ENCODE peak calls at places on chromosomes 6 and 20, in eight cellular contexts. T is EH; L is HEK293T; J is smooth muscle cell of the brain vasculature; Q is NCI-H1417; A is NK-92 treated with Interleukin-12 subunit alpha and Interleukin-12 subunit beta, amount 100 ng/mL, for 24 hours; D is amniotic stem cell; X is fibroblast of the aortic adventitia. Z is an unnamed sample.

GRCh38 chr6:119280586-119281163 is 68.9 kb downstream of the MAN1A1 start:
- DNase-seq in T (no peak), L (no peak), J (no peak), Q (no peak), A (no peak), D (no peak), X (no peak), Z (no peak)

GRCh38 chr6:90135672-90136071 is 161.0 kb downstream of the BACH2 start:
- DNase-seq in T (peak), L (no peak), J (no peak), Q (no peak), A (no peak), D (no peak), X (peak), Z (no peak)

GRCh38 chr6:149108398-149109100 is 209.0 kb upstream of the TAB2 start:
- DNase-seq in T (no peak), L (no peak), J (no peak), Q (no peak), A (no peak), D (no peak), X (no peak), Z (no peak)

GRCh38 chr20:19889011-19889953 is 127.9 kb upstream of the NAA20 start:
- DNase-seq in T (peak), L (no peak), J (no peak), Q (no peak), A (no peak), D (no peak), X (peak), Z (peak)

GRCh38 chr6:108497883-108498282 is 62.8 kb upstream of the FOXO3 start:
- DNase-seq in T (peak), L (peak), J (peak), Q (peak), A (no peak), D (no peak), X (peak), Z (no peak)

GRCh38 chr20:52105045-52105572 is 86.5 kb downstream of the ZFP64 start:
- DNase-seq in T (peak), L (peak), J (no peak), Q (no peak), A (no peak), D (no peak), X (peak), Z (no peak)

GRCh38 chr20:62795023-62795761 is 1.1 kb upstream of the MRGBP start:
- DNase-seq in T (peak), L (peak), J (no peak), Q (peak), A (peak), D (no peak), X (peak), Z (peak)

GRCh38 chr6:27205375-27206278 is 41.9 kb upstream of the PRSS16 start:
- DNase-seq in T (no peak), L (no peak), J (no peak), Q (no peak), A (no peak), D (no peak), X (no peak), Z (no peak)

GRCh38 chr6:16440656-16441212 is 202.3 kb downstream of the GMPR start:
- DNase-seq in T (no peak), L (no peak), J (no peak), Q (no peak), A (no peak), D (no peak), X (no peak), Z (no peak)

GRCh38 chr20:45621593-45621992 is 7.9 kb upstream of the WFDC10A start:
- DNase-seq in T (no peak), L (no peak), J (no peak), Q (no peak), A (no peak), D (no peak), X (no peak), Z (no peak)

GRCh38 chr6:116246089-116246488 is 7.8 kb downstream of the TSPYL4 start:
- DNase-seq in T (peak), L (no peak), J (no peak), Q (no peak), A (no peak), D (peak), X (peak), Z (no peak)

GRCh38 chr6:70686548-70687133 is 19.0 kb downstream of the SMAP1 start:
- DNase-seq in T (peak), L (no peak), J (no peak), Q (no peak), A (no peak), D (no peak), X (peak), Z (peak)

GRCh38 chr6:89612121-89612520 is 26.4 kb downstream of the LYRM2 start:
- DNase-seq in T (no peak), L (no peak), J (no peak), Q (no peak), A (no peak), D (no peak), X (no peak), Z (no peak)

GRCh38 chr20:33947709-33948295 is 45.9 kb upstream of the RALY start:
- DNase-seq in T (peak), L (peak), J (no peak), Q (no peak), A (no peak), D (no peak), X (peak), Z (no peak)

GRCh38 chr6:65469650-65470049 is 237.4 kb downstream of the EYS start:
- DNase-seq in T (no peak), L (no peak), J (no peak), Q (no peak), A (no peak), D (no peak), X (no peak), Z (no peak)

GRCh38 chr6:15366003-15366535 is 120.2 kb downstream of the JARID2 start:
- DNase-seq in T (no peak), L (no peak), J (no peak), Q (no peak), A (no peak), D (no peak), X (no peak), Z (no peak)

GRCh38 chr6:160798625-160799024 is 96.6 kb downstream of the PLG start:
- DNase-seq in T (no peak), L (no peak), J (no peak), Q (no peak), A (no peak), D (no peak), X (no peak), Z (no peak)

GRCh38 chr20:41617059-41617921 is 887 bp downstream of the CHD6 start:
- DNase-seq in T (peak), L (peak), J (no peak), Q (peak), A (peak), D (no peak), X (peak), Z (peak)

GRCh38 chr6:35392111-35392702 is 49.8 kb downstream of the PPARD start:
- DNase-seq in T (no peak), L (no peak), J (no peak), Q (peak), A (no peak), D (no peak), X (no peak), Z (no peak)

GRCh38 chr6:31837612-31838553 is 10.3 kb downstream of the HSPA1B start:
- DNase-seq in T (peak), L (no peak), J (no peak), Q (no peak), A (no peak), D (no peak), X (no peak), Z (no peak)

GRCh38 chr6:11734861-11735652 is 43.5 kb downstream of the ADTRP start:
- DNase-seq in T (no peak), L (no peak), J (no peak), Q (peak), A (no peak), D (no peak), X (no peak), Z (no peak)

GRCh38 chr6:117167520-117168271 is 97.7 kb upstream of the VGLL2 start:
- DNase-seq in T (peak), L (peak), J (no peak), Q (no peak), A (no peak), D (no peak), X (no peak), Z (no peak)

GRCh38 chr20:51037499-51038110 is 14.7 kb upstream of the KCNG1 start:
- DNase-seq in T (no peak), L (no peak), J (no peak), Q (no peak), A (no peak), D (no peak), X (no peak), Z (peak)

GRCh38 chr6:93358435-93358834 is 60.9 kb downstream of the EPHA7 start:
- DNase-seq in T (no peak), L (no peak), J (no peak), Q (no peak), A (no peak), D (no peak), X (no peak), Z (no peak)

GRCh38 chr6:16799279-16800193 is 38.3 kb upstream of the ATXN1 start:
- DNase-seq in T (peak), L (no peak), J (no peak), Q (no peak), A (no peak), D (peak), X (peak), Z (no peak)

GRCh38 chr6:137766596-137767370 is 100.3 kb upstream of the TNFAIP3 start:
- DNase-seq in T (peak), L (no peak), J (no peak), Q (no peak), A (no peak), D (no peak), X (no peak), Z (no peak)

GRCh38 chr6:37517411-37517812 is 17.7 kb upstream of the CCDC167 start:
- DNase-seq in T (peak), L (no peak), J (no peak), Q (no peak), A (peak), D (no peak), X (no peak), Z (no peak)

GRCh38 chr6:7135755-7136154 is 28.0 kb downstream of the RREB1 start:
- DNase-seq in T (no peak), L (no peak), J (no peak), Q (no peak), A (no peak), D (no peak), X (no peak), Z (no peak)

GRCh38 chr6:106197441-106197840 is 111.3 kb downstream of the PRDM1 start:
- DNase-seq in T (no peak), L (no peak), J (no peak), Q (no peak), A (no peak), D (no peak), X (no peak), Z (no peak)

GRCh38 chr20:35661013-35661412 is 3.7 kb downstream of the CPNE1 start:
- DNase-seq in T (peak), L (no peak), J (no peak), Q (no peak), A (no peak), D (no peak), X (no peak), Z (no peak)

GRCh38 chr20:14189794-14190402 is 147.5 kb downstream of the FLRT3 start:
- DNase-seq in T (peak), L (no peak), J (peak), Q (peak), A (no peak), D (peak), X (peak), Z (peak)

GRCh38 chr6:85460951-85461805 is 11.3 kb downstream of the NT5E start:
- DNase-seq in T (peak), L (no peak), J (no peak), Q (no peak), A (peak), D (no peak), X (peak), Z (no peak)

GRCh38 chr6:45710304-45710821 is 305.3 kb downstream of the CLIC5 start:
- DNase-seq in T (peak), L (no peak), J (no peak), Q (no peak), A (peak), D (no peak), X (peak), Z (no peak)

GRCh38 chr6:169839029-169839481 is 87.6 kb downstream of the ERMARD start:
- DNase-seq in T (no peak), L (no peak), J (no peak), Q (no peak), A (no peak), D (no peak), X (no peak), Z (no peak)

GRCh38 chr6:89048985-89049384 is 31.6 kb upstream of the PNRC1 start:
- DNase-seq in T (peak), L (no peak), J (no peak), Q (no peak), A (no peak), D (no peak), X (peak), Z (no peak)

GRCh38 chr6:17932362-17932852 is 55.0 kb downstream of the KIF13A start:
- DNase-seq in T (peak), L (no peak), J (no peak), Q (no peak), A (no peak), D (peak), X (peak), Z (no peak)

GRCh38 chr20:21103582-21104465 is 2.3 kb downstream of the LINC00237 start:
- DNase-seq in T (no peak), L (no peak), J (no peak), Q (no peak), A (no peak), D (no peak), X (no peak), Z (no peak)

GRCh38 chr20:45305262-45305661 is 1.4 kb upstream of the RBPJL start:
- DNase-seq in T (no peak), L (no peak), J (no peak), Q (no peak), A (no peak), D (no peak), X (no peak), Z (no peak)

Z was measured in NCI-H1092 treated with DMSO at 0.1 percent for 48 hours.